ENCODE peak calls at places on chromosomes 13 and 19, in five cellular contexts. O is uterus, K is dorsolateral prefrontal cortex, R is SJCRH30, Q is gastrocnemius medialis. P is an unnamed sample.

GRCh38 chr19:16877581-16877980 is 11.2 kb upstream of the F2RL3 start:
- DNase-seq in O (no peak), K (no peak), R (no peak), Q (no peak), P (no peak)

GRCh38 chr19:36850646-36851442 is at the start of gene ZNF345:
- DNase-seq in O (peak), K (peak), R (peak), Q (peak), P (peak)

GRCh38 chr19:51386882-51387520 is 773 bp downstream of the LIM2 start:
- DNase-seq in O (no peak), K (no peak), R (no peak), Q (no peak), P (no peak)

GRCh38 chr19:6516659-6517291 is 14.1 kb upstream of the TNFSF9 start:
- DNase-seq in O (peak), K (peak), R (peak), Q (peak), P (peak)

GRCh38 chr19:17450264-17451075 is 2.0 kb upstream of the TMEM221 start:
- DNase-seq in O (no peak), K (no peak), R (no peak), Q (no peak), P (no peak)

GRCh38 chr19:19463348-19464117 is 51.8 kb downstream of the TSSK6 start:
- DNase-seq in O (peak), K (no peak), R (peak), Q (peak), P (peak)

GRCh38 chr13:48222358-48223015 is 10.5 kb upstream of the ITM2B start:
- DNase-seq in O (peak), K (no peak), R (no peak), Q (peak), P (peak)

GRCh38 chr13:41054919-41055619 is 6.2 kb upstream of the WBP4 start:
- DNase-seq in O (no peak), K (no peak), R (no peak), Q (no peak), P (no peak)

GRCh38 chr13:109998808-109999528 is 212.6 kb upstream of the IRS2 start:
- DNase-seq in O (no peak), K (no peak), R (no peak), Q (no peak), P (no peak)

GRCh38 chr13:109835321-109835720 is 48.9 kb upstream of the IRS2 start:
- DNase-seq in O (no peak), K (no peak), R (no peak), Q (no peak), P (no peak)

GRCh38 chr13:99289674-99290337 is 17.4 kb downstream of the GPR183 start:
- DNase-seq in O (no peak), K (no peak), R (no peak), Q (no peak), P (no peak)

GRCh38 chr13:98509271-98510155 is 67.4 kb downstream of the STK24 start:
- DNase-seq in O (no peak), K (no peak), R (peak), Q (peak), P (peak)

GRCh38 chr19:55082023-55082851 is 6.6 kb downstream of the EPS8L1 start:
- DNase-seq in O (no peak), K (no peak), R (no peak), Q (no peak), P (peak)

GRCh38 chr13:81986308-81986707 is 1645.4 kb upstream of the SPRY2 start:
- DNase-seq in O (no peak), K (no peak), R (no peak), Q (no peak), P (no peak)

GRCh38 chr13:101417501-101417900 is 1.2 kb upstream of the NALCN start:
- DNase-seq in O (no peak), K (no peak), R (no peak), Q (no peak), P (no peak)

GRCh38 chr19:49135686-49136085 is 16.3 kb downstream of the PPFIA3 start:
- DNase-seq in O (no peak), K (no peak), R (no peak), Q (no peak), P (no peak)

GRCh38 chr19:10290876-10291553 is 1.3 kb downstream of the ICAM5 start:
- DNase-seq in O (no peak), K (peak), R (peak), Q (peak), P (peak)

GRCh38 chr13:63336549-63336948 is 1920.9 kb upstream of the PCDH20 start:
- DNase-seq in O (no peak), K (no peak), R (peak), Q (no peak), P (no peak)

GRCh38 chr19:15591796-15592195 is 23.2 kb upstream of the CYP4F8 start:
- DNase-seq in O (no peak), K (no peak), R (no peak), Q (no peak), P (no peak)

GRCh38 chr19:4446801-4447200 is 10.8 kb downstream of the UBXN6 start:
- DNase-seq in O (no peak), K (no peak), R (no peak), Q (no peak), P (no peak)

GRCh38 chr19:8233370-8233769 is 24.2 kb downstream of the CERS4 start:
- DNase-seq in O (no peak), K (no peak), R (no peak), Q (no peak), P (no peak)

GRCh38 chr13:60583196-60583908 is 186.3 kb downstream of the TDRD3 start:
- DNase-seq in O (no peak), K (no peak), R (no peak), Q (peak), P (no peak)

GRCh38 chr19:21947775-21948174 is 63.0 kb downstream of the ZNF208 start:
- DNase-seq in O (no peak), K (no peak), R (peak), Q (no peak), P (no peak)

GRCh38 chr19:13103961-13104847 is 1.5 kb upstream of the LYL1 start:
- DNase-seq in O (peak), K (peak), R (no peak), Q (no peak), P (peak)

GRCh38 chr19:3537101-3537437 is 1.9 kb upstream of the TEKTIP1 start:
- DNase-seq in O (no peak), K (no peak), R (no peak), Q (no peak), P (no peak)

GRCh38 chr13:97367016-97367415 is 67.0 kb upstream of the RAP2A start:
- DNase-seq in O (peak), K (no peak), R (peak), Q (peak), P (no peak)

GRCh38 chr19:41883821-41884733 is 1.1 kb downstream of the ARHGEF1 start:
- DNase-seq in O (peak), K (peak), R (peak), Q (peak), P (peak)

GRCh38 chr13:65914707-65915106 is 1315.4 kb downstream of the PCDH9 start:
- DNase-seq in O (no peak), K (no peak), R (no peak), Q (no peak), P (no peak)
- H3K27ac ChIP-seq in O (no peak), K (no peak), R (no peak), Q (no peak), P (no peak)

GRCh38 chr13:30123575-30123974 is 183.8 kb downstream of the KATNAL1 start:
- DNase-seq in O (no peak), K (no peak), R (no peak), Q (no peak), P (no peak)

GRCh38 chr13:30119476-30119875 is 187.9 kb downstream of the KATNAL1 start:
- DNase-seq in O (peak), K (no peak), R (peak), Q (no peak), P (no peak)

GRCh38 chr13:30121666-30122065 is 185.7 kb downstream of the KATNAL1 start:
- DNase-seq in O (no peak), K (no peak), R (no peak), Q (no peak), P (no peak)

GRCh38 chr13:30120133-30120822 is 187.1 kb downstream of the KATNAL1 start:
- DNase-seq in O (no peak), K (no peak), R (no peak), Q (no peak), P (no peak)

GRCh38 chr13:30121244-30121643 is 186.1 kb downstream of the KATNAL1 start:
- DNase-seq in O (no peak), K (no peak), R (no peak), Q (no peak), P (no peak)
- H3K4me3 ChIP-seq in O (no peak), K (no peak), R (no peak), Q (no peak), P (no peak)

GRCh38 chr19:38735257-38735686 is 9.0 kb downstream of the CAPN12 start:
- DNase-seq in O (peak), K (no peak), R (no peak), Q (no peak), P (no peak)

GRCh38 chr19:38734176-38734425 is 10.2 kb downstream of the CAPN12 start:
- DNase-seq in O (peak), K (no peak), R (no peak), Q (no peak), P (no peak)

GRCh38 chr19:38733241-38733492 is 11.1 kb downstream of the CAPN12 start:
- DNase-seq in O (no peak), K (peak), R (no peak), Q (no peak), P (no peak)

GRCh38 chr19:38734426-38735256 is 9.6 kb downstream of the CAPN12 start:
- DNase-seq in O (peak), K (no peak), R (peak), Q (no peak), P (no peak)

GRCh38 chr19:38733493-38734175 is 10.6 kb downstream of the CAPN12 start:
- DNase-seq in O (peak), K (no peak), R (no peak), Q (no peak), P (no peak)
- H3K27ac ChIP-seq in O (peak), K (no peak), R (no peak), Q (peak), P (peak)

GRCh38 chr19:44525721-44526430 is 3.6 kb downstream of the CEACAM20 start:
- DNase-seq in O (no peak), K (no peak), R (no peak), Q (no peak), P (no peak)
- H3K4me3 ChIP-seq in O (no peak), K (no peak), R (no peak), Q (no peak), P (no peak)

P was measured in right cardiac atrium.